ENCODE peak calls at places on chromosomes 3 and 15, in five cellular contexts. R is omental fat pad, N is WTC11, S is heart right ventricle, Q is CD14-positive monocyte. T is an unnamed sample.

GRCh38 chr3:69791919-69792399 is 52.7 kb downstream of the MITF start:
- DNase-seq in R (no peak), N (no peak), S (no peak), Q (no peak), T (no peak)

GRCh38 chr3:168514252-168514651 is 418.5 kb upstream of the GOLIM4 start:
- DNase-seq in R (no peak), N (no peak), S (no peak), Q (no peak), T (no peak)

GRCh38 chr15:45378149-45378912 is at the start of gene GATM:
- DNase-seq in R (peak), N (peak), S (peak), Q (peak), T (peak)

GRCh38 chr3:191094057-191094456 is 105.0 kb upstream of the OSTN start:
- DNase-seq in R (no peak), N (no peak), S (no peak), Q (no peak), T (no peak)

GRCh38 chr15:80990955-80991354 is 1.3 kb upstream of the MESD start:
- DNase-seq in R (no peak), N (no peak), S (no peak), Q (no peak), T (no peak)

GRCh38 chr3:62939707-62940106 is 64.5 kb upstream of the CADPS start:
- DNase-seq in R (no peak), N (no peak), S (no peak), Q (no peak), T (peak)

GRCh38 chr3:49401758-49402157 is 10.0 kb downstream of the RHOA start:
- DNase-seq in R (no peak), N (no peak), S (no peak), Q (no peak), T (no peak)

GRCh38 chr3:152376351-152377183 is 107.8 kb downstream of the MBNL1 start:
- DNase-seq in R (no peak), N (no peak), S (no peak), Q (peak), T (no peak)

GRCh38 chr15:98906712-98907083 is 100.9 kb downstream of the PGPEP1L start:
- DNase-seq in R (no peak), N (no peak), S (peak), Q (no peak), T (no peak)

GRCh38 chr15:45918839-45919238 is 284.0 kb downstream of the SQOR start:
- DNase-seq in R (no peak), N (no peak), S (peak), Q (no peak), T (no peak)

GRCh38 chr3:29597376-29598008 is 316.6 kb downstream of the RBMS3 start:
- DNase-seq in R (no peak), N (no peak), S (no peak), Q (no peak), T (no peak)

GRCh38 chr3:182954553-182954952 is 25.8 kb downstream of the DCUN1D1 start:
- DNase-seq in R (no peak), N (no peak), S (no peak), Q (no peak), T (no peak)

GRCh38 chr15:28955686-28956421 is 70.1 kb downstream of the APBA2 start:
- DNase-seq in R (no peak), N (no peak), S (no peak), Q (no peak), T (no peak)

GRCh38 chr3:161890147-161890625 is 393.6 kb downstream of the OTOL1 start:
- DNase-seq in R (no peak), N (no peak), S (no peak), Q (no peak), T (peak)

GRCh38 chr15:41817781-41818180 is 10.1 kb upstream of the JMJD7 start:
- DNase-seq in R (no peak), N (no peak), S (no peak), Q (no peak), T (no peak)

GRCh38 chr15:89760303-89761008 is 9.4 kb upstream of the MESP1 start:
- DNase-seq in R (peak), N (peak), S (peak), Q (peak), T (peak)

DNA sequence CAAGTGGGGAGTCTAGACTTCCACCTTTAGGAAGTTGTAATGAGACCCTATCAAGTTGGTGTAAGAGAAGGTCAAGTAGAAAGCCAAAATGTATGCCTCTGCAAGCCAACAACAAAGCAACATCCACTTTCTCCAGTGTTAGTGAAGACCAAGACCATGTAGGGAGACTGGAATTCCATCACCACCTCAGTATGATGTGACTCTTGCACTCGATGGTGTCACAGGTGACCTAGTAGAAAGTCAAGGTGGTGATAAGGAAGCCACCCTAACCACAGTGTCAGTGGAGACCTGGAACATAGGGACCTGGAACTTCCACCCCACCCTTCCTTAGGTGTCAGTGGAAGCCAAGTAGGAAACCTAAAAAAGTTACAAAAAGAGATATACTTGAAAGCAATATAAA is 278.1 kb upstream of the KCNMB2 start:
- DNase-seq in R (no peak), N (no peak), S (no peak), Q (no peak), T (no peak)
- TF ChIP-seq CTCF in R (no peak), N (no peak), S (no peak), Q (no peak), T (no peak)

GRCh38 chr15:61938249-61938648 is 122.0 kb downstream of the VPS13C start:
- DNase-seq in R (no peak), N (no peak), S (no peak), Q (no peak), T (no peak)
- TF ChIP-seq CTCF in R (no peak), N (no peak), S (no peak), Q (no peak), T (no peak)

GRCh38 chr3:186630950-186631624 is 9.1 kb upstream of the FETUB start:
- DNase-seq in R (no peak), N (no peak), S (no peak), Q (no peak), T (no peak)
- TF ChIP-seq CTCF in R (no peak), N (no peak), S (no peak), Q (no peak), T (no peak)

GRCh38 chr3:38150780-38151528 is 12.5 kb downstream of the MYD88 start:
- DNase-seq in R (no peak), N (peak), S (no peak), Q (no peak), T (no peak)
- TF ChIP-seq CTCF in R (no peak), N (no peak), S (no peak), Q (no peak), T (no peak)

T was measured in Calu3.